ENCODE peak calls at places on chromosomes 12 and 14, in six cellular contexts. M is heart right ventricle, F is adrenal gland, G is WERI-Rb-1, E is tibial nerve, O is fibroblast of lung. H is an unnamed sample.
A peak's percentile ranks its signal among the peaks of the same experiment; 100 is the strongest.

GRCh38 chr12:2924019-2924418 is 33.3 kb downstream of the TULP3 start:
- DNase-seq in F (no peak), G (no peak), O (peak; percentile 70), M (no peak), E (no peak), H (no peak)

GRCh38 chr14:74634481-74634880 is 22.4 kb upstream of the LTBP2 start:
- DNase-seq in O (peak; percentile 67), M (no peak), E (no peak), G (no peak), F (no peak), H (no peak)

GRCh38 chr14:85342858-85343607 is 186.9 kb upstream of the FLRT2 start:
- DNase-seq in G (no peak), F (no peak), E (no peak), M (no peak), O (no peak), H (no peak)

GRCh38 chr14:64918216-64918615 is 4.0 kb downstream of the CHURC1 start:
- DNase-seq in E (no peak), O (peak; percentile 53), M (no peak), G (no peak), F (no peak), H (no peak)

GRCh38 chr12:110637869-110638441 is 24.0 kb downstream of the TCTN1 start:
- DNase-seq in M (no peak), O (peak; percentile 16), E (no peak), G (no peak), F (no peak), H (no peak)

GRCh38 chr12:46386360-46386867 is 13.8 kb upstream of the SLC38A2 start:
- DNase-seq in E (no peak), O (peak; percentile 98), F (no peak), M (no peak), G (no peak), H (peak; percentile 89)

GRCh38 chr12:92619026-92619425 is 83.8 kb upstream of the PLEKHG7 start:
- DNase-seq in G (no peak), O (no peak), E (no peak), M (no peak), F (no peak), H (no peak)

GRCh38 chr14:104973215-104974145 is 4.7 kb downstream of the AHNAK2 start:
- DNase-seq in F (peak; percentile 82), O (peak; percentile 97), M (peak; percentile 62), E (peak; percentile 64), G (peak; percentile 10), H (peak; percentile 98)

GRCh38 chr12:9404469-9405260 is 196.5 kb upstream of the PZP start:
- DNase-seq in O (no peak), G (no peak), M (no peak), E (no peak), F (no peak), H (no peak)

GRCh38 chr14:55927059-55927458 is 191.2 kb upstream of the PELI2 start:
- DNase-seq in G (no peak), E (no peak), F (no peak), O (no peak), M (no peak), H (no peak)

GRCh38 chr14:50060871-50061663 is 55.3 kb downstream of the VCPKMT start:
- DNase-seq in F (peak; percentile 58), M (peak; percentile 67), O (peak; percentile 93), G (peak; percentile 29), E (no peak), H (no peak)

GRCh38 chr14:105184461-105184860 is 3.3 kb upstream of the NUDT14 start:
- DNase-seq in O (no peak), M (no peak), G (no peak), E (no peak), F (no peak), H (no peak)

GRCh38 chr12:105427883-105428282 is 97.4 kb downstream of the C12orf75 start:
- DNase-seq in O (peak; percentile 52), M (no peak), E (no peak), F (no peak), G (no peak), H (no peak)

GRCh38 chr12:116454950-116455447 is 104.2 kb upstream of the MAP1LC3B2 start:
- DNase-seq in G (no peak), F (no peak), M (no peak), O (peak; percentile 94), E (no peak), H (peak; percentile 82)

GRCh38 chr12:28303192-28303591 is 112.9 kb downstream of the CCDC91 start:
- DNase-seq in F (no peak), G (no peak), M (no peak), O (no peak), E (no peak), H (no peak)

GRCh38 chr12:124407074-124407473 is 112.2 kb downstream of the RFLNA start:
- DNase-seq in O (no peak), E (no peak), M (no peak), G (no peak), F (no peak), H (no peak)

GRCh38 chr14:23916446-23916845 is 37.1 kb upstream of the DHRS4 start:
- DNase-seq in G (no peak), E (no peak), F (no peak), M (no peak), O (no peak), H (no peak)

GRCh38 chr12:76201316-76201715 is 116.8 kb upstream of the NAP1L1 start:
- DNase-seq in M (no peak), F (no peak), E (no peak), G (no peak), O (no peak), H (no peak)

GRCh38 chr14:76647699-76648298 is 113.5 kb upstream of the VASH1 start:
- DNase-seq in E (no peak), M (no peak), F (peak; percentile 18), O (peak; percentile 40), G (peak; percentile 37), H (peak; percentile 9)

GRCh38 chr12:26056335-26056734 is 68.5 kb downstream of the BHLHE41 start:
- DNase-seq in E (no peak), O (peak; percentile 69), F (no peak), M (no peak), G (no peak), H (peak; percentile 29)

GRCh38 chr14:98069712-98070133 is 1202.3 kb downstream of the BCL11B start:
- DNase-seq in G (no peak), F (no peak), E (no peak), O (peak; percentile 92), M (no peak), H (peak; percentile 95)

GRCh38 chr12:54356228-54356627 is 8.1 kb downstream of the GPR84 start:
- DNase-seq in F (no peak), O (no peak), E (no peak), M (no peak), G (no peak), H (no peak)

GRCh38 chr12:131115766-131116165 is 162.1 kb downstream of the ADGRD1 start:
- DNase-seq in O (no peak), G (no peak), F (no peak), E (no peak), M (no peak), H (no peak)

GRCh38 chr12:10719482-10719881 is 3.6 kb downstream of the YBX3 start:
- DNase-seq in O (peak; percentile 9), G (no peak), F (no peak), E (no peak), M (peak; percentile 24), H (no peak)

GRCh38 chr12:10720974-10721565 is 2.1 kb downstream of the YBX3 start:
- DNase-seq in G (no peak), F (no peak), M (no peak), O (no peak), E (no peak), H (no peak)

GRCh38 chr12:10722905-10723866 is at the start of gene YBX3:
- DNase-seq in O (peak; percentile 80), M (peak; percentile 92), F (peak; percentile 87), E (peak; percentile 80), G (peak; percentile 74), H (no peak)

GRCh38 chr12:10721654-10722501 is 1.2 kb downstream of the YBX3 start:
- DNase-seq in M (peak; percentile 94), E (peak; percentile 94), F (peak; percentile 89), O (peak; percentile 96), G (peak; percentile 48), H (peak; percentile 95)

GRCh38 chr12:10722502-10722904 is 620 bp downstream of the YBX3 start:
- DNase-seq in E (no peak), M (peak; percentile 34), O (peak; percentile 69), G (peak; percentile 21), F (peak; percentile 58), H (no peak)
- TF ChIP-seq CTCF in E (peak; percentile 33), M (no peak), O (peak; percentile 10), G (peak; percentile 3), F (peak; percentile 30), H (peak; percentile 15)

GRCh38 chr14:36663404-36664321 is 2.0 kb downstream of the PAX9 start:
- DNase-seq in M (no peak), F (no peak), O (peak; percentile 21), G (no peak), E (no peak), H (no peak)
- H3K4me3 ChIP-seq in M (peak overlapping the region; percentile 9), F (no peak overlapping the region), O (no peak overlapping the region), G (no peak overlapping the region), E (peak overlapping the region; percentile 22), H (no peak overlapping the region)

GRCh38 chr14:100106260-100106659 is 41.0 kb downstream of the EVL start:
- DNase-seq in F (no peak), O (no peak), G (no peak), M (no peak), E (no peak), H (no peak)
- TF ChIP-seq CTCF in F (no peak), O (no peak), G (no peak), M (no peak), E (no peak), H (no peak)

DNA sequence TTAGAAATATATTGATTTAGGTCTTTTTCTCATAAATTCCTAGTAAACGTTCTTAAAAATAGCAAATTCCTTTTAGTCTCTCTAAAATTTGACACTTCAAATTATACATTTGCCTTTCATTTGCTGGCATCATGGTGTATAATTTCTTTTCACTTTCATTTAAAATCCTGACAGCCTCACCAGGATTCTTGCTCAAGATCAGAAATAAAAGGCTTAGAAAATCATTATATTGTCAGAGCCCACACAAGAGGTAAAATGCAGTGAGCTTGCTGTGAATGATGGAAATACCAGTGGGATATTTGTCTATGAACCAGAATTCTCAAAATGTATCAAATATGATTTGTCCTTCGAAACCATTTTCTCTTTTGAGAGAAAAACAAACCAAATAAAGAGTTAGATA is 78.2 kb upstream of the PIK3C2G start:
- DNase-seq in E (no peak), O (no peak), M (no peak), F (no peak), G (no peak), H (no peak)
- H3K4me3 ChIP-seq in E (no peak overlapping the region), O (no peak overlapping the region), M (no peak overlapping the region), F (no peak overlapping the region), G (no peak overlapping the region), H (no peak overlapping the region)

GRCh38 chr12:30837595-30837994 is 82.8 kb upstream of the CAPRIN2 start:
- DNase-seq in M (no peak), F (no peak), O (no peak), E (no peak), G (no peak), H (no peak)
- TF ChIP-seq CTCF in M (no peak), F (no peak), O (no peak), E (no peak), G (no peak), H (peak; percentile 14)

GRCh38 chr14:71121711-71122110 is 214.5 kb downstream of the PCNX1 start:
- DNase-seq in O (no peak), M (no peak), E (no peak), F (no peak), G (no peak), H (no peak)
- H3K4me3 ChIP-seq in O (no peak overlapping the region), M (no peak overlapping the region), E (no peak overlapping the region), F (no peak overlapping the region), G (no peak overlapping the region), H (no peak overlapping the region)